ENCODE peak calls at places on chromosomes 7 and 10, in five cellular contexts. U is cardiac fibroblast; T is stimulated activated CD4-positive, alpha-beta T cell treated with anti-CD3 and anti-CD28 coated beads, Interleukin-2, amount 100 ng/mL, for 48 hours; H is stimulated activated CD8-positive, alpha-beta memory T cell treated with anti-CD3 and anti-CD28 coated beads, Interleukin-15, amount 100 ng/mL, for 4 hours; Z is A549. B is an unnamed sample.
A peak's percentile ranks its signal among the peaks of the same experiment; 100 is the strongest.

GRCh38 chr7:113370910-113371309 is 252.6 kb upstream of the SMIM30 start:
- DNase-seq in Z (no peak), T (no peak), H (no peak), U (no peak), B (no peak)

GRCh38 chr10:126011995-126012394 is 115.6 kb downstream of the FANK1 start:
- DNase-seq in T (no peak), Z (no peak), H (no peak), U (no peak), B (no peak)

GRCh38 chr10:96835826-96836365 is 3.8 kb downstream of the LCOR start:
- DNase-seq in U (peak; percentile 19), H (no peak), T (no peak), Z (no peak), B (no peak)

GRCh38 chr7:138338361-138338760 is 121.7 kb upstream of the TRIM24 start:
- DNase-seq in T (no peak), Z (no peak), H (no peak), U (peak; percentile 94), B (no peak)

GRCh38 chr10:78277734-78278404 is 244.2 kb downstream of the RPS24 start:
- DNase-seq in Z (no peak), U (peak; percentile 44), H (no peak), T (no peak), B (no peak)

GRCh38 chr7:94655562-94655883 is 410 bp downstream of the SGCE start:
- DNase-seq in Z (no peak), T (no peak), H (no peak), U (no peak), B (no peak)

GRCh38 chr10:9602930-9603459 is 1414.7 kb upstream of the CELF2 start:
- DNase-seq in Z (no peak), U (no peak), H (no peak), T (no peak), B (no peak)

GRCh38 chr10:104259456-104259855 is 4.8 kb downstream of the GSTO1 start:
- DNase-seq in Z (no peak), T (no peak), H (no peak), U (no peak), B (no peak)

GRCh38 chr7:42770106-42770505 is 141.8 kb downstream of the C7orf25 start:
- DNase-seq in T (no peak), U (peak; percentile 26), Z (no peak), H (no peak), B (no peak)

GRCh38 chr10:58661336-58661735 is 148.7 kb downstream of the BICC1 start:
- DNase-seq in Z (no peak), H (no peak), U (peak; percentile 81), T (no peak), B (no peak)

B was measured in CMK.